ENCODE peak calls at places on chromosomes 2 and 18, in five cellular contexts. One of them, this sample, is unnamed.

GRCh38 chr2:112482309-112483046 is 522 bp downstream of the TTL start:
- DNase-seq in cardiac muscle cell: peak; percentile 57
- DNase-seq in stimulated activated CD4-positive, alpha-beta T cell treated with anti-CD3 and anti-CD28 coated beads, Interleukin-12 subunit alpha, Interleukin-12 subunit beta, amount 100 ng/mL, for 4 hours: peak; percentile 26
- DNase-seq in ovary: peak; percentile 30
- DNase-seq in T-helper 2 cell: peak; percentile 29
- DNase-seq in this sample: peak; percentile 59

GRCh38 chr18:13435596-13436333 is 217.2 kb downstream of the LDLRAD4 start:
- DNase-seq in ovary: no peak
- DNase-seq in stimulated activated CD4-positive, alpha-beta T cell treated with anti-CD3 and anti-CD28 coated beads, Interleukin-12 subunit alpha, Interleukin-12 subunit beta, amount 100 ng/mL, for 4 hours: no peak
- DNase-seq in T-helper 2 cell: peak; percentile 13
- DNase-seq in cardiac muscle cell: peak; percentile 38
- DNase-seq in this sample: no peak

GRCh38 chr2:233470839-233471238 is 95.7 kb downstream of the USP40 start:
- DNase-seq in T-helper 2 cell: no peak
- DNase-seq in stimulated activated CD4-positive, alpha-beta T cell treated with anti-CD3 and anti-CD28 coated beads, Interleukin-12 subunit alpha, Interleukin-12 subunit beta, amount 100 ng/mL, for 4 hours: no peak
- DNase-seq in ovary: no peak
- DNase-seq in cardiac muscle cell: no peak
- DNase-seq in this sample: peak; percentile 42

GRCh38 chr2:112634874-112635157 is 10.9 kb upstream of the SLC20A1 start:
- DNase-seq in ovary: no peak
- DNase-seq in cardiac muscle cell: no peak
- DNase-seq in stimulated activated CD4-positive, alpha-beta T cell treated with anti-CD3 and anti-CD28 coated beads, Interleukin-12 subunit alpha, Interleukin-12 subunit beta, amount 100 ng/mL, for 4 hours: no peak
- DNase-seq in T-helper 2 cell: no peak
- DNase-seq in this sample: no peak

GRCh38 chr18:13437801-13438506 is 219.4 kb downstream of the LDLRAD4 start:
- DNase-seq in ovary: no peak
- DNase-seq in cardiac muscle cell: no peak
- DNase-seq in T-helper 2 cell: peak; percentile 76
- DNase-seq in stimulated activated CD4-positive, alpha-beta T cell treated with anti-CD3 and anti-CD28 coated beads, Interleukin-12 subunit alpha, Interleukin-12 subunit beta, amount 100 ng/mL, for 4 hours: peak; percentile 38
- DNase-seq in this sample: peak; percentile 42

GRCh38 chr2:43884674-43885073 is 45.9 kb downstream of the ABCG8 start:
- DNase-seq in T-helper 2 cell: no peak
- DNase-seq in ovary: no peak
- DNase-seq in cardiac muscle cell: no peak
- DNase-seq in stimulated activated CD4-positive, alpha-beta T cell treated with anti-CD3 and anti-CD28 coated beads, Interleukin-12 subunit alpha, Interleukin-12 subunit beta, amount 100 ng/mL, for 4 hours: no peak
- DNase-seq in this sample: no peak

GRCh38 chr18:9757851-9758587 is 49.9 kb downstream of the RAB31 start:
- DNase-seq in stimulated activated CD4-positive, alpha-beta T cell treated with anti-CD3 and anti-CD28 coated beads, Interleukin-12 subunit alpha, Interleukin-12 subunit beta, amount 100 ng/mL, for 4 hours: no peak
- DNase-seq in T-helper 2 cell: no peak
- DNase-seq in ovary: no peak
- DNase-seq in cardiac muscle cell: peak; percentile 55
- DNase-seq in this sample: no peak

GRCh38 chr2:158460632-158461297 is 4.0 kb downstream of the PKP4 start:
- DNase-seq in T-helper 2 cell: peak; percentile 8
- DNase-seq in stimulated activated CD4-positive, alpha-beta T cell treated with anti-CD3 and anti-CD28 coated beads, Interleukin-12 subunit alpha, Interleukin-12 subunit beta, amount 100 ng/mL, for 4 hours: no peak
- DNase-seq in cardiac muscle cell: peak; percentile 30
- DNase-seq in ovary: no peak
- DNase-seq in this sample: no peak

GRCh38 chr18:62784338-62784965 is 69.1 kb downstream of the PHLPP1 start:
- DNase-seq in ovary: no peak
- DNase-seq in stimulated activated CD4-positive, alpha-beta T cell treated with anti-CD3 and anti-CD28 coated beads, Interleukin-12 subunit alpha, Interleukin-12 subunit beta, amount 100 ng/mL, for 4 hours: no peak
- DNase-seq in T-helper 2 cell: peak; percentile 90
- DNase-seq in cardiac muscle cell: peak; percentile 64
- DNase-seq in this sample: no peak

GRCh38 chr2:232522014-232522854 is 2.0 kb downstream of the PRSS56 start:
- DNase-seq in stimulated activated CD4-positive, alpha-beta T cell treated with anti-CD3 and anti-CD28 coated beads, Interleukin-12 subunit alpha, Interleukin-12 subunit beta, amount 100 ng/mL, for 4 hours: peak; percentile 73
- DNase-seq in T-helper 2 cell: peak; percentile 45
- DNase-seq in ovary: peak; percentile 64
- DNase-seq in cardiac muscle cell: peak; percentile 29
- DNase-seq in this sample: peak; percentile 57

GRCh38 chr2:196468394-196468793 is 171.1 kb upstream of the CCDC150 start:
- DNase-seq in T-helper 2 cell: no peak
- DNase-seq in stimulated activated CD4-positive, alpha-beta T cell treated with anti-CD3 and anti-CD28 coated beads, Interleukin-12 subunit alpha, Interleukin-12 subunit beta, amount 100 ng/mL, for 4 hours: no peak
- DNase-seq in cardiac muscle cell: no peak
- DNase-seq in ovary: no peak
- DNase-seq in this sample: no peak

GRCh38 chr2:226674123-226674522 is 125.5 kb downstream of the IRS1 start:
- DNase-seq in cardiac muscle cell: peak; percentile 61
- DNase-seq in ovary: no peak
- DNase-seq in stimulated activated CD4-positive, alpha-beta T cell treated with anti-CD3 and anti-CD28 coated beads, Interleukin-12 subunit alpha, Interleukin-12 subunit beta, amount 100 ng/mL, for 4 hours: no peak
- DNase-seq in T-helper 2 cell: no peak
- DNase-seq in this sample: no peak

GRCh38 chr2:230661072-230661957 is 51.3 kb upstream of the CAB39 start:
- DNase-seq in T-helper 2 cell: peak; percentile 98
- DNase-seq in stimulated activated CD4-positive, alpha-beta T cell treated with anti-CD3 and anti-CD28 coated beads, Interleukin-12 subunit alpha, Interleukin-12 subunit beta, amount 100 ng/mL, for 4 hours: peak; percentile 34
- DNase-seq in ovary: no peak
- DNase-seq in cardiac muscle cell: no peak
- DNase-seq in this sample: peak; percentile 65

GRCh38 chr2:229408982-229409381 is 137.9 kb upstream of the PID1 start:
- DNase-seq in T-helper 2 cell: no peak
- DNase-seq in ovary: no peak
- DNase-seq in stimulated activated CD4-positive, alpha-beta T cell treated with anti-CD3 and anti-CD28 coated beads, Interleukin-12 subunit alpha, Interleukin-12 subunit beta, amount 100 ng/mL, for 4 hours: no peak
- DNase-seq in cardiac muscle cell: no peak
- DNase-seq in this sample: no peak

GRCh38 chr2:8579686-8580085 is 102.2 kb upstream of the ID2 start:
- DNase-seq in T-helper 2 cell: no peak
- DNase-seq in cardiac muscle cell: no peak
- DNase-seq in stimulated activated CD4-positive, alpha-beta T cell treated with anti-CD3 and anti-CD28 coated beads, Interleukin-12 subunit alpha, Interleukin-12 subunit beta, amount 100 ng/mL, for 4 hours: no peak
- DNase-seq in ovary: peak; percentile 11
- DNase-seq in this sample: no peak

GRCh38 chr18:59546164-59546563 is 151.1 kb downstream of the CCBE1 start:
- DNase-seq in cardiac muscle cell: peak; percentile 84
- DNase-seq in T-helper 2 cell: no peak
- DNase-seq in stimulated activated CD4-positive, alpha-beta T cell treated with anti-CD3 and anti-CD28 coated beads, Interleukin-12 subunit alpha, Interleukin-12 subunit beta, amount 100 ng/mL, for 4 hours: no peak
- DNase-seq in ovary: no peak
- DNase-seq in this sample: no peak

GRCh38 chr2:127641846-127642510 is 4.0 kb upstream of the GPR17 start:
- DNase-seq in stimulated activated CD4-positive, alpha-beta T cell treated with anti-CD3 and anti-CD28 coated beads, Interleukin-12 subunit alpha, Interleukin-12 subunit beta, amount 100 ng/mL, for 4 hours: peak; percentile 46
- DNase-seq in cardiac muscle cell: no peak
- DNase-seq in ovary: no peak
- DNase-seq in T-helper 2 cell: peak; percentile 64
- DNase-seq in this sample: peak; percentile 68

GRCh38 chr2:226691265-226691664 is 108.4 kb downstream of the IRS1 start:
- DNase-seq in T-helper 2 cell: no peak
- DNase-seq in ovary: no peak
- DNase-seq in stimulated activated CD4-positive, alpha-beta T cell treated with anti-CD3 and anti-CD28 coated beads, Interleukin-12 subunit alpha, Interleukin-12 subunit beta, amount 100 ng/mL, for 4 hours: no peak
- DNase-seq in cardiac muscle cell: no peak
- DNase-seq in this sample: no peak

GRCh38 chr2:124639524-124639923 is 614.4 kb downstream of the CNTNAP5 start:
- DNase-seq in T-helper 2 cell: no peak
- DNase-seq in stimulated activated CD4-positive, alpha-beta T cell treated with anti-CD3 and anti-CD28 coated beads, Interleukin-12 subunit alpha, Interleukin-12 subunit beta, amount 100 ng/mL, for 4 hours: no peak
- DNase-seq in cardiac muscle cell: no peak
- DNase-seq in ovary: no peak
- DNase-seq in this sample: no peak

GRCh38 chr2:1717129-1717528 is 27.2 kb downstream of the PXDN start:
- DNase-seq in T-helper 2 cell: no peak
- DNase-seq in ovary: no peak
- DNase-seq in cardiac muscle cell: peak; percentile 82
- DNase-seq in stimulated activated CD4-positive, alpha-beta T cell treated with anti-CD3 and anti-CD28 coated beads, Interleukin-12 subunit alpha, Interleukin-12 subunit beta, amount 100 ng/mL, for 4 hours: no peak
- DNase-seq in this sample: no peak

GRCh38 chr18:48866028-48866733 is 84.6 kb downstream of the SMAD7 start:
- DNase-seq in T-helper 2 cell: no peak
- DNase-seq in stimulated activated CD4-positive, alpha-beta T cell treated with anti-CD3 and anti-CD28 coated beads, Interleukin-12 subunit alpha, Interleukin-12 subunit beta, amount 100 ng/mL, for 4 hours: no peak
- DNase-seq in ovary: peak; percentile 59
- DNase-seq in cardiac muscle cell: peak; percentile 76
- DNase-seq in this sample: no peak

GRCh38 chr2:101823347-101823791 is 125.9 kb downstream of the MAP4K4 start:
- DNase-seq in ovary: peak; percentile 46
- DNase-seq in cardiac muscle cell: peak; percentile 78
- DNase-seq in stimulated activated CD4-positive, alpha-beta T cell treated with anti-CD3 and anti-CD28 coated beads, Interleukin-12 subunit alpha, Interleukin-12 subunit beta, amount 100 ng/mL, for 4 hours: peak; percentile 55
- DNase-seq in T-helper 2 cell: peak; percentile 81
- DNase-seq in this sample: peak; percentile 69

GRCh38 chr2:218993345-218994315 is at the start of gene CRYBA2:
- DNase-seq in stimulated activated CD4-positive, alpha-beta T cell treated with anti-CD3 and anti-CD28 coated beads, Interleukin-12 subunit alpha, Interleukin-12 subunit beta, amount 100 ng/mL, for 4 hours: no peak
- DNase-seq in cardiac muscle cell: no peak
- DNase-seq in ovary: no peak
- DNase-seq in T-helper 2 cell: no peak
- DNase-seq in this sample: no peak

GRCh38 chr2:186883666-186884065 is 34.7 kb upstream of the ZSWIM2 start:
- DNase-seq in stimulated activated CD4-positive, alpha-beta T cell treated with anti-CD3 and anti-CD28 coated beads, Interleukin-12 subunit alpha, Interleukin-12 subunit beta, amount 100 ng/mL, for 4 hours: no peak
- DNase-seq in cardiac muscle cell: peak; percentile 21
- DNase-seq in ovary: no peak
- DNase-seq in T-helper 2 cell: no peak
- DNase-seq in this sample: no peak

GRCh38 chr2:149908731-149909690 is 321.4 kb upstream of the MMADHC start:
- DNase-seq in ovary: no peak
- DNase-seq in stimulated activated CD4-positive, alpha-beta T cell treated with anti-CD3 and anti-CD28 coated beads, Interleukin-12 subunit alpha, Interleukin-12 subunit beta, amount 100 ng/mL, for 4 hours: no peak
- DNase-seq in cardiac muscle cell: peak; percentile 74
- DNase-seq in T-helper 2 cell: no peak
- DNase-seq in this sample: no peak

GRCh38 chr18:64840911-64841701 is 692.2 kb upstream of the LINC00305 start:
- DNase-seq in ovary: no peak
- DNase-seq in stimulated activated CD4-positive, alpha-beta T cell treated with anti-CD3 and anti-CD28 coated beads, Interleukin-12 subunit alpha, Interleukin-12 subunit beta, amount 100 ng/mL, for 4 hours: no peak
- DNase-seq in T-helper 2 cell: no peak
- DNase-seq in cardiac muscle cell: no peak
- DNase-seq in this sample: no peak

GRCh38 chr18:13524054-13524453 is 202.3 kb downstream of the FAM210A start:
- DNase-seq in T-helper 2 cell: no peak
- DNase-seq in cardiac muscle cell: no peak
- DNase-seq in ovary: no peak
- DNase-seq in stimulated activated CD4-positive, alpha-beta T cell treated with anti-CD3 and anti-CD28 coated beads, Interleukin-12 subunit alpha, Interleukin-12 subunit beta, amount 100 ng/mL, for 4 hours: no peak
- DNase-seq in this sample: no peak

GRCh38 chr2:165572155-165572554 is 102.7 kb downstream of the CSRNP3 start:
- DNase-seq in stimulated activated CD4-positive, alpha-beta T cell treated with anti-CD3 and anti-CD28 coated beads, Interleukin-12 subunit alpha, Interleukin-12 subunit beta, amount 100 ng/mL, for 4 hours: no peak
- DNase-seq in cardiac muscle cell: peak; percentile 12
- DNase-seq in ovary: peak; percentile 24
- DNase-seq in T-helper 2 cell: no peak
- DNase-seq in this sample: no peak

GRCh38 chr2:203045867-203046266 is 31.2 kb downstream of the NBEAL1 start:
- DNase-seq in stimulated activated CD4-positive, alpha-beta T cell treated with anti-CD3 and anti-CD28 coated beads, Interleukin-12 subunit alpha, Interleukin-12 subunit beta, amount 100 ng/mL, for 4 hours: no peak
- DNase-seq in ovary: no peak
- DNase-seq in cardiac muscle cell: no peak
- DNase-seq in T-helper 2 cell: no peak
- DNase-seq in this sample: no peak

GRCh38 chr2:43453771-43454170 is 142.1 kb downstream of the THADA start:
- DNase-seq in stimulated activated CD4-positive, alpha-beta T cell treated with anti-CD3 and anti-CD28 coated beads, Interleukin-12 subunit alpha, Interleukin-12 subunit beta, amount 100 ng/mL, for 4 hours: no peak
- DNase-seq in ovary: no peak
- DNase-seq in T-helper 2 cell: no peak
- DNase-seq in cardiac muscle cell: no peak
- DNase-seq in this sample: no peak

GRCh38 chr2:72669121-72669520 is 156.7 kb downstream of the EXOC6B start:
- DNase-seq in ovary: no peak
- DNase-seq in cardiac muscle cell: peak; percentile 89
- DNase-seq in stimulated activated CD4-positive, alpha-beta T cell treated with anti-CD3 and anti-CD28 coated beads, Interleukin-12 subunit alpha, Interleukin-12 subunit beta, amount 100 ng/mL, for 4 hours: no peak
- DNase-seq in T-helper 2 cell: no peak
- DNase-seq in this sample: no peak

GRCh38 chr2:154978244-154978643 is 279.7 kb downstream of the KCNJ3 start:
- DNase-seq in cardiac muscle cell: no peak
- DNase-seq in ovary: no peak
- DNase-seq in stimulated activated CD4-positive, alpha-beta T cell treated with anti-CD3 and anti-CD28 coated beads, Interleukin-12 subunit alpha, Interleukin-12 subunit beta, amount 100 ng/mL, for 4 hours: no peak
- DNase-seq in T-helper 2 cell: no peak
- DNase-seq in this sample: no peak

GRCh38 chr2:207481924-207482323 is 47.8 kb upstream of the CREB1 start:
- DNase-seq in stimulated activated CD4-positive, alpha-beta T cell treated with anti-CD3 and anti-CD28 coated beads, Interleukin-12 subunit alpha, Interleukin-12 subunit beta, amount 100 ng/mL, for 4 hours: no peak
- DNase-seq in cardiac muscle cell: no peak
- DNase-seq in T-helper 2 cell: no peak
- DNase-seq in ovary: no peak
- DNase-seq in this sample: no peak

GRCh38 chr2:201996681-201997254 is 36.9 kb upstream of the FZD7 start:
- DNase-seq in T-helper 2 cell: no peak
- DNase-seq in stimulated activated CD4-positive, alpha-beta T cell treated with anti-CD3 and anti-CD28 coated beads, Interleukin-12 subunit alpha, Interleukin-12 subunit beta, amount 100 ng/mL, for 4 hours: no peak
- DNase-seq in cardiac muscle cell: no peak
- DNase-seq in ovary: no peak
- DNase-seq in this sample: no peak

GRCh38 chr2:12787891-12788783 is 71.4 kb downstream of the TRIB2 start:
- DNase-seq in cardiac muscle cell: peak; percentile 90
- DNase-seq in stimulated activated CD4-positive, alpha-beta T cell treated with anti-CD3 and anti-CD28 coated beads, Interleukin-12 subunit alpha, Interleukin-12 subunit beta, amount 100 ng/mL, for 4 hours: no peak
- DNase-seq in T-helper 2 cell: no peak
- DNase-seq in ovary: no peak
- DNase-seq in this sample: no peak

GRCh38 chr2:130825231-130825971 is 11.3 kb upstream of the ARHGEF4 start:
- DNase-seq in cardiac muscle cell: no peak
- DNase-seq in T-helper 2 cell: no peak
- DNase-seq in ovary: no peak
- DNase-seq in stimulated activated CD4-positive, alpha-beta T cell treated with anti-CD3 and anti-CD28 coated beads, Interleukin-12 subunit alpha, Interleukin-12 subunit beta, amount 100 ng/mL, for 4 hours: no peak
- DNase-seq in this sample: no peak

This sample was measured in CD8-positive, alpha-beta T cell.